ENCODE peak calls at places on chromosomes 3 and 15, in ten cellular contexts. X is CD4-positive, alpha-beta T cell; C is midbrain; H is T-helper 2 cell; U is iPS DF 6.9; B is activated naive CD4-positive, alpha-beta T cell; Y is AG09309; N is HS-27A; D is NCI-H774; Q is NCI-H1092 treated with DMSO at 0.1 percent for 48 hours. I is an unnamed sample.

GRCh38 chr3:177332955-177333354 is 135.7 kb upstream of the TBL1XR1 start:
- DNase-seq in B (no peak), Q (no peak), C (no peak), Y (no peak), D (no peak), U (no peak), N (no peak), X (no peak), H (no peak), I (no peak)

GRCh38 chr15:84992157-84992940 is 10.7 kb downstream of the PDE8A start:
- DNase-seq in N (peak; percentile 59), U (no peak), D (no peak), Q (no peak), B (no peak), C (no peak), X (no peak), H (no peak), Y (peak; percentile 40), I (peak; percentile 70)

GRCh38 chr15:89371145-89372044 is 36.8 kb upstream of the POLG start:
- DNase-seq in X (no peak), N (no peak), C (peak; percentile 31), B (no peak), D (no peak), H (no peak), U (no peak), Y (no peak), Q (no peak), I (peak; percentile 46)

GRCh38 chr3:56205406-56205805 is 262.9 kb downstream of the ERC2 start:
- DNase-seq in X (no peak), Q (no peak), D (no peak), N (no peak), U (no peak), B (no peak), H (no peak), Y (no peak), C (no peak), I (no peak)

GRCh38 chr3:159928071-159928491 is 60.6 kb upstream of the IL12A start:
- DNase-seq in C (no peak), U (no peak), B (no peak), X (no peak), Y (no peak), Q (no peak), N (no peak), H (no peak), D (no peak), I (no peak)

GRCh38 chr3:55701997-55702396 is 214.9 kb upstream of the WNT5A start:
- DNase-seq in X (no peak), B (no peak), C (no peak), U (no peak), Y (no peak), H (no peak), D (peak; percentile 18), Q (no peak), N (no peak), I (no peak)

GRCh38 chr3:184880616-184881015 is 68.7 kb downstream of the VPS8 start:
- DNase-seq in D (no peak), U (no peak), B (no peak), H (no peak), Q (no peak), Y (no peak), C (no peak), X (no peak), N (no peak), I (no peak)

GRCh38 chr3:28743843-28744242 is 395.2 kb upstream of the AZI2 start:
- DNase-seq in Q (no peak), D (peak; percentile 30), H (no peak), Y (no peak), U (no peak), C (no peak), X (no peak), B (no peak), N (no peak), I (no peak)

GRCh38 chr3:10804183-10804648 is 11.8 kb upstream of the SLC6A11 start:
- DNase-seq in U (no peak), D (no peak), X (no peak), Q (no peak), C (no peak), B (no peak), H (no peak), N (no peak), Y (no peak), I (peak; percentile 99)

GRCh38 chr3:99895706-99896441 is 78.2 kb downstream of the CMSS1 start:
- DNase-seq in Q (no peak), B (no peak), U (no peak), H (no peak), Y (peak; percentile 62), N (peak; percentile 93), D (peak; percentile 13), C (no peak), X (no peak), I (peak; percentile 23)

GRCh38 chr3:8870134-8870533 is 93.1 kb downstream of the RAD18 start:
- DNase-seq in H (no peak), Y (no peak), N (no peak), C (no peak), B (no peak), U (no peak), D (no peak), X (no peak), Q (no peak), I (no peak)

GRCh38 chr3:25246921-25247320 is 181.1 kb upstream of the RARB start:
- DNase-seq in D (no peak), Q (no peak), U (no peak), N (no peak), B (no peak), C (no peak), Y (no peak), X (no peak), H (no peak), I (no peak)

GRCh38 chr3:128324911-128325592 is 141.6 kb downstream of the DNAJB8 start:
- DNase-seq in X (no peak), C (no peak), N (no peak), U (no peak), D (no peak), Q (no peak), H (no peak), B (no peak), Y (no peak), I (no peak)

GRCh38 chr15:98713585-98714001 is 65.3 kb downstream of the IGF1R start:
- DNase-seq in U (no peak), H (no peak), D (no peak), B (no peak), N (no peak), Y (no peak), Q (no peak), C (no peak), X (no peak), I (no peak)

GRCh38 chr15:48681274-48681840 is 35.8 kb upstream of the FBN1 start:
- DNase-seq in H (no peak), Y (peak; percentile 50), C (no peak), Q (no peak), X (no peak), U (no peak), N (no peak), B (no peak), D (no peak), I (peak; percentile 81)

GRCh38 chr3:128278761-128279593 is 125.7 kb downstream of the EEFSEC start:
- DNase-seq in C (peak; percentile 27), H (no peak), N (no peak), B (no peak), X (no peak), D (no peak), Q (peak; percentile 80), Y (peak; percentile 60), U (no peak), I (no peak)

GRCh38 chr15:74610302-74610951 is 5.2 kb upstream of the CLK3 start:
- DNase-seq in B (no peak), C (no peak), Q (no peak), N (no peak), D (no peak), U (no peak), X (no peak), H (no peak), Y (no peak), I (no peak)

GRCh38 chr15:29059871-29060640 is 174.3 kb downstream of the APBA2 start:
- DNase-seq in N (no peak), X (no peak), U (no peak), H (no peak), Y (no peak), D (no peak), B (no peak), C (no peak), Q (no peak), I (no peak)

GRCh38 chr15:45121706-45122417 is 7.7 kb downstream of the DUOXA2 start:
- DNase-seq in D (no peak), X (no peak), U (no peak), H (no peak), B (no peak), Y (peak; percentile 52), Q (no peak), C (no peak), N (peak; percentile 51), I (peak; percentile 34)

GRCh38 chr15:101461097-101461496 is 28.4 kb downstream of the PCSK6 start:
- DNase-seq in H (no peak), Y (no peak), N (no peak), Q (no peak), C (no peak), D (no peak), U (no peak), X (no peak), B (no peak), I (no peak)

GRCh38 chr3:19489936-19490335 is 341.6 kb downstream of the KCNH8 start:
- DNase-seq in D (no peak), Y (no peak), B (no peak), U (no peak), C (no peak), Q (no peak), H (no peak), N (no peak), X (no peak), I (no peak)

GRCh38 chr3:117285721-117286120 is 576.1 kb downstream of the TUSC7 start:
- DNase-seq in N (no peak), C (no peak), U (no peak), H (no peak), Q (peak; percentile 73), B (no peak), Y (no peak), X (no peak), D (no peak), I (no peak)

GRCh38 chr3:42843730-42844713 is 31.7 kb downstream of the CYP8B1 start:
- DNase-seq in Y (no peak), X (no peak), B (no peak), H (no peak), D (no peak), Q (no peak), N (no peak), U (no peak), C (no peak), I (peak; percentile 50)